ENCODE peak calls at places on chromosome 11, in four cellular contexts. B is iPS-NIHi11; D is CD8-positive, alpha-beta memory T cell; T is naive B cell. H is an unnamed sample.

GRCh38 chr11:113643701-113644100 is 62.4 kb downstream of the TMPRSS5 start:
- DNase-seq in T (no peak), D (no peak), B (no peak), H (no peak)

GRCh38 chr11:131691558-131692041 is 321.2 kb downstream of the NTM start:
- DNase-seq in B (peak), T (no peak), D (no peak), H (no peak)

GRCh38 chr11:34964610-34965331 is 48.4 kb downstream of the PDHX start:
- DNase-seq in B (no peak), T (no peak), D (no peak), H (no peak)

GRCh38 chr11:46649180-46649738 is 31.9 kb downstream of the ATG13 start:
- DNase-seq in B (no peak), T (no peak), D (no peak), H (no peak)

GRCh38 chr11:12274558-12275197 is 102.7 kb upstream of the PARVA start:
- DNase-seq in D (peak), T (no peak), B (no peak), H (no peak)

GRCh38 chr11:26037716-26038115 is 294.2 kb upstream of the ANO3 start:
- DNase-seq in B (no peak), T (no peak), D (no peak), H (no peak)

GRCh38 chr11:69307871-69308381 is 14.0 kb downstream of the MYEOV start:
- DNase-seq in D (no peak), B (no peak), T (no peak), H (no peak)

GRCh38 chr11:62832346-62833234 is at the start of gene TEX54:
- DNase-seq in T (no peak), B (peak), D (no peak), H (no peak)

GRCh38 chr11:1705121-1706052 is 8.4 kb downstream of the KRTAP5-6 start:
- DNase-seq in B (no peak), D (no peak), T (no peak), H (no peak)

GRCh38 chr11:118911880-118912741 is 13.6 kb downstream of the BCL9L start:
- DNase-seq in B (peak), D (peak), T (no peak), H (no peak)

GRCh38 chr11:126598344-126599092 is 243.0 kb downstream of the ST3GAL4 start:
- DNase-seq in T (no peak), D (no peak), B (no peak), H (no peak)